ENCODE peak calls at places on chromosomes 13 and 19, in eight cellular contexts. U, V, H, C, F, D, K and M are unnamed samples. For H3K4me1, the result is how much of the 10 kb centered on the place peaks cover.

GRCh38 chr19:55467236-55468053 is 2.9 kb upstream of the C19orf85 start:
- DNase-seq in F (peak), D (no peak), V (no peak), U (peak), C (peak), H (no peak), K (peak), M (peak)

GRCh38 chr13:45068036-45069001 is 52.0 kb upstream of the GTF2F2 start:
- DNase-seq in C (no peak), F (no peak), D (no peak), V (no peak), H (no peak), U (no peak), K (peak), M (no peak)

GRCh38 chr13:28659611-28659970 is 661 bp downstream of the POMP start:
- DNase-seq in K (no peak), U (no peak), V (peak), D (no peak), H (no peak), C (no peak), F (no peak), M (no peak)

GRCh38 chr13:110248449-110249143 is 58.4 kb downstream of the COL4A1 start:
- DNase-seq in V (no peak), C (no peak), H (no peak), K (no peak), D (no peak), F (peak), U (no peak), M (no peak)

GRCh38 chr13:51861728-51862300 is at the start of gene CCDC70:
- DNase-seq in K (no peak), H (no peak), C (no peak), F (no peak), V (peak), U (no peak), D (no peak), M (no peak)

GRCh38 chr13:107066355-107066754 is 498.4 kb upstream of the ARGLU1 start:
- DNase-seq in K (no peak), V (no peak), U (no peak), D (no peak), F (no peak), H (no peak), C (no peak), M (no peak)

GRCh38 chr19:51441410-51442390 is 16.6 kb downstream of the SIGLEC8 start:
- DNase-seq in C (no peak), H (no peak), K (peak), V (peak), F (no peak), D (no peak), U (no peak), M (no peak)

GRCh38 chr19:15456441-15456840 is 6.7 kb upstream of the WIZ start:
- DNase-seq in H (no peak), D (no peak), V (no peak), U (no peak), K (no peak), F (no peak), C (no peak), M (no peak)

GRCh38 chr13:42924290-42924803 is 67.7 kb downstream of the EPSTI1 start:
- DNase-seq in D (no peak), C (no peak), F (no peak), H (no peak), V (no peak), K (no peak), U (no peak), M (no peak)

GRCh38 chr13:28750187-28751045 is 31.6 kb upstream of the SLC46A3 start:
- DNase-seq in U (no peak), D (no peak), K (no peak), H (no peak), V (peak), F (no peak), C (no peak), M (no peak)

GRCh38 chr13:48642061-48642460 is 11.7 kb upstream of the CYSLTR2 start:
- DNase-seq in D (no peak), V (no peak), U (no peak), K (no peak), F (no peak), C (no peak), H (no peak), M (no peak)

GRCh38 chr19:30073152-30074000 is 131.3 kb downstream of the URI1 start:
- DNase-seq in H (peak), F (no peak), U (peak), D (peak), C (no peak), V (no peak), K (peak), M (no peak)

GRCh38 chr13:109729031-109729870 is 57.1 kb downstream of the IRS2 start:
- DNase-seq in V (no peak), C (no peak), K (no peak), H (no peak), F (no peak), U (no peak), D (no peak), M (no peak)

GRCh38 chr13:112616586-112617381 is 28.8 kb upstream of the TUBGCP3 start:
- DNase-seq in V (no peak), C (no peak), F (peak), D (no peak), H (no peak), U (no peak), K (no peak), M (no peak)

GRCh38 chr19:53034948-53035675 is 9.4 kb upstream of the ERVV-2 start:
- DNase-seq in H (no peak), U (no peak), K (no peak), V (no peak), D (no peak), F (no peak), C (no peak), M (no peak)

GRCh38 chr13:59261928-59262488 is 901.7 kb downstream of the DIAPH3 start:
- DNase-seq in C (no peak), H (no peak), D (no peak), U (no peak), V (no peak), K (no peak), F (no peak), M (no peak)

GRCh38 chr19:14441041-14441938 is 8.2 kb downstream of the PKN1 start:
- DNase-seq in V (no peak), D (no peak), U (no peak), C (no peak), K (no peak), F (no peak), H (no peak), M (no peak)
- H3K4me1 ChIP-seq in V (under half), D (under half), U (under half), C (under half), K (under half), F (half or more), H (under half), M (under half)

GRCh38 chr19:342128-342455 is 2.5 kb downstream of the MIER2 start:
- DNase-seq in K (no peak), H (no peak), C (no peak), U (no peak), V (no peak), D (no peak), F (no peak), M (no peak)
- H3K4me1 ChIP-seq in K (under half), H (under half), C (under half), U (under half), V (under half), D (under half), F (half or more), M (under half)

DNA sequence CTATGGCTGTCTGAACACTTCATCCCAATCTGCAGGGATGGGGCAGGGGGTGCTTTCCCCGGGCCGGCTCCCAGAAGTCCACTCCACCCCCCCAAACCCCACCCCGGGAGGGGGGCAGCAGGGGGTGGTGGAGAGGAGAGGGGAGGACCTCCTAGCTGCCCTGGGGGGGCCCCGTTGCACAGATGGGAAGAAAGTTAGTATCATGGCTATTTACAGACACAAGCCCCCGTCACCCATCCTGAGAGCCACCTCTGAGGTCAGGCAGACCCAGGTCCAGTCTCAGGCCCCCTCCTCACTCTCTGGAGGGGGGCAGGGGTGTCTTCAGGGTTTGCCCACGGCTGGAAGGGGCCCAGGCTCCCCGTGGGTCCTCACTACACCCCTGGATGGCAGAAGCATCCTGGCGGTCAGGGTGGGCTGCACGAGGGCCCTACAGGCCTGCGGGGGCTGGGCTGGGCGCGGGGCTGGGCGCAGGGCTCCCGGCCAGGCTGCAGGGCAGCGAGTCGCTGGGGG is 5.8 kb upstream of the REXO1 start:
- DNase-seq in K (no peak), H (no peak), U (peak), C (peak), D (no peak), V (no peak), F (no peak), M (no peak)
- H3K4me1 ChIP-seq in K (half or more), H (under half), U (under half), C (under half), D (half or more), V (under half), F (half or more), M (under half)

DNA sequence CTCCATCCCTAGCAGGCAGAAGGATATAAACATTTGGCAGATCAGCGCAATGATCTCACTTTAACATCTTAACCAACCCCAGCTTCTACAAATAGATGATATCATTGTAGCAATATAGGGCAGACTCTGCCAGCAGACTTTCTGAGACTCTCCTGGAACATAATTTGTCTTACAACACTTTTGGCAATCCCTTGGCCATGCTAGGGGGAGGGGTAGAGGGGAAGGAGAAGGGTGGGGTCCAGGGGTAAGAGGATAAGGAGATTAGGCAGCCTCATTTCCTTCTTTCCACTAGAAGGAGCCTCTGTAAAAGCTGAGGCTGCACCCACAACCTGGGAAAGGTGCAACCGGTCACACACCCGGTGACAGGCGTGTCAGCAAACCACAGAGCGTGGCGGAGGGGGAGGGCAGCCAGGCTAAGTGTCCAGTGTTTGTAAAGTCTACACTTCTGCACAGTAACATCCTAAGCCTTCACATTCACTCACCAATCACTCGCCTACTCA is 8.7 kb upstream of the UBAC2 start:
- DNase-seq in V (no peak), D (no peak), U (no peak), F (no peak), K (peak), H (no peak), C (no peak), M (no peak)
- H3K4me1 ChIP-seq in V (under half), D (under half), U (under half), F (under half), K (under half), H (under half), C (under half), M (under half)